ENCODE peak calls at places on chromosomes 5 and 9, in five cellular contexts. B is breast epithelium, V is mucosa of descending colon, I is HL-60, R is A549. G is an unnamed sample.

GRCh38 chr5:139232161-139232724 is 34.1 kb upstream of the SIL1 start:
- DNase-seq in R (no peak), V (no peak), I (no peak), B (no peak), G (no peak)

GRCh38 chr9:130715270-130716077 is 21.9 kb downstream of the EXOSC2 start:
- DNase-seq in V (no peak), B (no peak), I (no peak), R (no peak), G (no peak)

GRCh38 chr9:7121055-7121454 is 363.3 kb downstream of the KDM4C start:
- DNase-seq in V (no peak), R (no peak), B (no peak), I (peak), G (no peak)

GRCh38 chr9:82021198-82021597 is 32.6 kb downstream of the SPATA31D1 start:
- DNase-seq in B (no peak), R (peak), V (no peak), I (no peak), G (no peak)

GRCh38 chr9:124632077-124632621 is 125.0 kb upstream of the NR5A1 start:
- DNase-seq in V (no peak), R (no peak), I (no peak), B (no peak), G (no peak)

GRCh38 chr5:109028608-109029299 is 281.1 kb downstream of the FER start:
- DNase-seq in R (peak), V (no peak), B (no peak), I (no peak), G (no peak)

GRCh38 chr5:128036961-128037360 is 46.6 kb upstream of the SLC12A2 start:
- DNase-seq in R (peak), B (no peak), V (no peak), I (no peak), G (no peak)

GRCh38 chr5:88761939-88762338 is 121.0 kb downstream of the MEF2C start:
- DNase-seq in R (no peak), V (no peak), I (no peak), B (no peak), G (no peak)

GRCh38 chr9:37700900-37701299 is 50.1 kb downstream of the FRMPD1 start:
- DNase-seq in B (no peak), I (no peak), V (no peak), R (no peak), G (no peak)
- TF ChIP-seq CTCF in B (no peak), I (no peak), V (no peak), R (no peak), G (no peak)

GRCh38 chr5:166499452-166500240 is 1791.8 kb upstream of the WWC1 start:
- DNase-seq in I (no peak), B (no peak), V (no peak), R (no peak), G (no peak)
- TF ChIP-seq CTCF in I (no peak), B (no peak), V (no peak), R (no peak), G (no peak)

GRCh38 chr9:35813434-35814105 is 1.3 kb downstream of the HINT2 start:
- DNase-seq in R (peak), B (no peak), I (no peak), V (no peak), G (no peak)

GRCh38 chr9:35812025-35812602 is at the start of gene SPAG8:
- DNase-seq in I (peak), B (peak), V (peak), R (peak), G (peak)

GRCh38 chr9:35816708-35817107 is 1.9 kb upstream of the HINT2 start:
- DNase-seq in R (peak), B (no peak), V (no peak), I (no peak), G (peak)

GRCh38 chr9:35814841-35815543 is at the start of gene HINT2:
- DNase-seq in B (peak), R (peak), V (peak), I (peak), G (peak)

DNA sequence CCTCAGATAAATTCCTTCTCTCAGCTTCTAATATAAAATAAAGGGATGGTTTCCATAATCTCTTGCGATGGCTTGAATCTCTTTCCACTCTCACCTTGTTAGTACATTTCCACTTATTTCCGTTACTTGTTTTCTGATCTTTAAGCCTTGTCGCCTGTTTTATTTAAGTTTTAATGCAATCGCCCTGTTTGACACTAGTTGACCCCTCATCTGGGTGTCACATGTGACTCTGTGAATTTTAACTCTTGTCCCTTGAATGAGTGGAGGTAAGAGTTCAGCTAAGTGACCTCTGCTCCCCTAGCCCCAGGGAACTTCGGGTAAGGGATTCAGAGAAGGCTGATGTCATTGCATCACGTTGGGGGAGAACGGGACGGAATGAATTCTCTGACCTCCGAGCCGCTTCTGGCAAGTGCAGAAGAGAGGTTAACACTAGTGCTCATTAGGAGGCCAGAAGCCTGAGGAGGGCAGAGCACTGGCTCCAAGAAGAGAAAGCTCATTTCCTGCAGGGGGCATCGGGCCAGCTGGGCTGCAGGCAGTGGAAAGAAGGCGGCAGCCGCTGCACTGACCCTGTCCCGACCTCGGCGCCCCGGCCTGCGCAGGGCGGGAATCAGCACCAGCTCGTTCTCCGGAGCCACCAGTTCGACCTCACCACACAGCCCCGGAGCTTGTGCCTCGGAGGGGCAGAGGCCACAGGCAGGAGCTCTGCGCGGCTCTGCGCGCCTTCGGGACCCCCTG is 569 bp downstream of the HINT2 start:
- DNase-seq in I (peak), B (peak), R (peak), V (peak), G (peak)
- TF ChIP-seq CTCF in I (peak), B (no peak), R (peak), V (no peak), G (no peak)

DNA sequence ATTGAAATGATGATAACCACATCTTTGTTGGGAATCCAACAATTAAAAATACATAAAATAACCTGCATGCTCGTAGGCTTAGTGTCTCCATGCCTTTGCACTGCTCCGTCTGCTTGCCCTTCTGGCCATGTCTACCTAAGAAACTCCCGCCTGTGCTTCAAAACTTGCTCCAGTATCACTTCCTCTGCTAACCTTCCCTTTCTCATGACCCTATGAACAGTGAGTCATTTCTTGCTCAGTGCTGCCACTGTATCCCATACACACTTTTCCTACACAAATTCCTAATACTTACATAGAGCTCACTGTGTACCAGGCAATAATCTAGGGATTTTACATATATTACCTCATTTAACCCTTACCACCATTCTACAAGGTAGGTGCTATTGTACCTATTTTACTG is 33.5 kb downstream of the TMEM245 start:
- DNase-seq in B (no peak), V (no peak), R (peak), I (no peak), G (no peak)
- TF ChIP-seq CTCF in B (no peak), V (no peak), R (no peak), I (no peak), G (no peak)

DNA sequence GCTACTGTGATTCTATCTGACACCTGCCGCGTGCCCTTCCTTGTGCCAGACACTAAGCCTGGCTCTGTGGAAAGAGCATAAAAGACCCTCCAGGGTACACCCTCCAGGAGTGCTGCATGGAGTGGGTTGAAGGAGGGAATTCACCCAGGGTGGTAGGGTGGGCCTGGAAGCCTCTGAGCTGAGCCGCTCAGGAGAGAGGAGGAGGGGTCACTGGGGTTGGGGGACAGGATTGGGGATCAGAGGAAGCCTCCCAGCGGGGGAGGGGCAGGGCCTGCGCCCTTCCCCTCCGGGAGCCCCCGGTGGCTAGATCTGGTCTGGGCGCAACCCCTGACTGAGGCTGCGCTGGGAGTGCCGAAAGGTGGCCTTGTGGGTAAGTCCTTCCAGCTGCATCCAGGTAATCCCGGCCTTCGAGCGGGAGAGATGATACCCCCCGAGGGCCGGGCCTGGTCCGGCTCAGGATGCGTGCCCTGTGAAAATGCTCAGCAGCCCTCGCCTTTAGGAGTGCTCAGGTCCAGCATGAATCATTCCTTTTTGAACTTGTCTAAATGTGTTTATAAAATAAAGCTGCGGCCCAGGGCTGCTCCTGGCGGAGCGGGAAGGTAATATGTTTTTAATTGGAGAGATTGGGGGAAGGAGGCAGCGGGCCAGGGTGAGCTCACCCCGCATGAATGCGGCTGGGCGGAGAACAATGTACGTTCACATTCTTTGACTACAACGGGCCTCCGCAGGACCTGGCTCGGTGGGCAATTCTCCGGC is 118.1 kb upstream of the SMIM23 start:
- DNase-seq in R (no peak), V (no peak), B (peak), I (no peak), G (no peak)
- TF ChIP-seq CTCF in R (no peak), V (no peak), B (peak), I (no peak), G (no peak)

DNA sequence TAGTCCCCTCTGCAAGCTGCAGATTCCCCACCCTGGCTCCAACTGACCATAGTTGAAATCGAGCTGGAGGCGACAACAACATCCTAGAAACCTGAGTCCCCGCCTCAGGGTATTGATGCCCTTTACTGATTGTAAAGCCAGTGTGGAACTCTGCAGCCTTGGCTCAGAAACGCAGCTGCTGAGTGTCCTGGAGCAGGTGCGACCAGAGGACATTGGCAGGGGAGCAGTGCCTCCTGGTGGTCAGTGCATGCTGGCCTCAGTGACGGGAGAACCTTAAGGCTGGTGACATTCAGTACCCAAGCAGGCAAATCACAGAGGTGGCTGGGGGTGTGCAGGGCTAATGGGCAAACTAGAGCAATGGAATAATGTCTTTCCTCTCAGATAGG is 20.4 kb upstream of the ZNF354B start:
- DNase-seq in V (peak), R (peak), I (peak), B (peak), G (peak)
- TF ChIP-seq CTCF in V (no peak), R (no peak), I (no peak), B (peak), G (peak)

DNA sequence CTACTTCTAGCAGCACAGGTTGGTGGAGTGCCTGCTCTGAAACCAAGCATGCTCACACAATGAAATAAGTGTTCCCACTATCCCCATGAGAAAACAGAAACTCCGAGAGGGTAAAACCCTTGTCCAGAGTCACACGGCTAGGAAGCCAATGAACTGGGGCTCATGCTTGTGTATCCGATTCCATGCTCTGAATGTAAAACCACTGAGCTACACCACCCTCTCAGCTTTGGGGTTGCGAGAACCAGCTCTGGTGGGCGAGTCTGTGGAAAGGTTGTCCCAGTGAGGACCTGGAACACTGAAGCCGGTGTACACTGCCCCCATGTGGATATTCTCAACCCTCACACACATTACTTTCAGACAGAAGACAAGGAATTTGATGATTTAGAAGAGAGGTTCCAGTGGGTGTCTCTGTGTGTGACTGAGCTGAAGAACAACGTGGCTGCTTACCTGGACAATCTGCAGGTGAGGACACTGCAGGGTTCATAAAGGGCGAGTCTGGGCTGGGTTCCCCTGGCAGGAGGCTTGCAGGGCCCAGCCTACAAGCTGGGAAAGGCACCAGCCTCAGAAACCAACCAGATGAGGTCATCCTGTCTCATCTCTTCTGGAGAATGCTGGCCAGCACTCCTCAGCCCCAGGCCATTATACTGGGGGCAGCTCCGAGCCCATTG is 37.4 kb downstream of the ARHGEF37 start:
- DNase-seq in I (peak), B (no peak), V (no peak), R (peak), G (peak)
- TF ChIP-seq CTCF in I (peak), B (peak), V (peak), R (peak), G (no peak)

G was measured in endothelial cell.